ENCODE peak calls at places on chromosome 1, in six cellular contexts. D is endothelial cell of umbilical vein, H is kidney, O is pancreas, Z is AG04450, X is sigmoid colon. I is an unnamed sample. For H3K9me3, the result is how much of the 10 kb centered on the place peaks cover.

GRCh38 chr1:174999926-175000696 is at the start of gene CACYBP:
- DNase-seq in X (no peak), O (no peak), Z (no peak), D (peak), H (no peak), I (no peak)

GRCh38 chr1:179101566-179101965 is 19.7 kb downstream of the TOR3A start:
- DNase-seq in D (no peak), H (no peak), X (peak), Z (no peak), O (no peak), I (no peak)

GRCh38 chr1:184409011-184409410 is 22.2 kb downstream of the C1orf21 start:
- DNase-seq in O (no peak), X (no peak), Z (no peak), D (no peak), H (no peak), I (no peak)

GRCh38 chr1:28737245-28738137 is 751 bp downstream of the YTHDF2 start:
- DNase-seq in O (peak), H (peak), Z (no peak), D (peak), X (peak), I (peak)

GRCh38 chr1:37468037-37468436 is 6.3 kb upstream of the ZC3H12A start:
- DNase-seq in D (no peak), H (no peak), X (peak), O (no peak), Z (no peak), I (no peak)

GRCh38 chr1:33126411-33127000 is 45.6 kb downstream of the AZIN2 start:
- DNase-seq in Z (no peak), H (no peak), D (no peak), X (no peak), O (no peak), I (no peak)

GRCh38 chr1:210237514-210237913 is 4.9 kb downstream of the SERTAD4 start:
- DNase-seq in X (no peak), D (no peak), O (no peak), Z (no peak), H (no peak), I (no peak)

GRCh38 chr1:155139895-155140629 is at the start of gene DPM3:
- DNase-seq in X (peak), D (peak), Z (no peak), O (peak), H (peak), I (peak)

GRCh38 chr1:205582046-205582445 is 49.8 kb downstream of the ELK4 start:
- DNase-seq in Z (no peak), H (no peak), D (no peak), O (no peak), X (peak), I (peak)

GRCh38 chr1:204274441-204274840 is 60.7 kb upstream of the GOLT1A start:
- DNase-seq in X (peak), Z (no peak), H (no peak), O (no peak), D (no peak), I (no peak)

GRCh38 chr1:26405281-26405915 is 5.2 kb upstream of the LIN28A start:
- DNase-seq in O (no peak), X (no peak), D (no peak), Z (no peak), H (no peak), I (peak)

GRCh38 chr1:183129921-183130675 is 56.0 kb upstream of the LAMC2 start:
- DNase-seq in H (no peak), Z (no peak), O (no peak), X (peak), D (no peak), I (no peak)

GRCh38 chr1:89198500-89199072 is at the start of gene GBP4:
- DNase-seq in H (peak), Z (no peak), O (no peak), D (peak), X (peak), I (no peak)

GRCh38 chr1:5916572-5917280 is 75.5 kb downstream of the NPHP4 start:
- DNase-seq in D (no peak), H (no peak), X (no peak), Z (no peak), O (no peak), I (peak)

GRCh38 chr1:88691540-88691939 is 7.5 kb downstream of the PKN2 start:
- DNase-seq in O (no peak), H (no peak), D (no peak), Z (no peak), X (no peak), I (no peak)

GRCh38 chr1:30633294-30633693 is 90.1 kb downstream of the MATN1 start:
- DNase-seq in X (no peak), Z (no peak), D (no peak), O (no peak), H (no peak), I (no peak)

GRCh38 chr1:201713093-201713810 is 115.7 kb upstream of the IPO9 start:
- DNase-seq in X (peak), O (peak), D (peak), H (peak), Z (peak), I (no peak)

GRCh38 chr1:9201421-9202239 is 32.9 kb upstream of the H6PD start:
- DNase-seq in X (peak), D (peak), H (no peak), Z (no peak), O (no peak), I (peak)

GRCh38 chr1:38097256-38097655 is 50.7 kb upstream of the POU3F1 start:
- DNase-seq in Z (no peak), H (no peak), O (no peak), D (no peak), X (no peak), I (no peak)

GRCh38 chr1:43348809-43349593 is 9.8 kb upstream of the CDC20 start:
- DNase-seq in O (peak), D (peak), Z (no peak), H (peak), X (peak), I (peak)

GRCh38 chr1:8004803-8005573 is 21.1 kb downstream of the ERRFI1 start:
- DNase-seq in O (peak), X (peak), D (peak), H (peak), Z (peak), I (peak)

GRCh38 chr1:169595764-169596711 is 9.8 kb upstream of the F5 start:
- DNase-seq in O (no peak), H (no peak), X (no peak), Z (no peak), D (peak), I (no peak)

GRCh38 chr1:47785561-47786271 is 211.5 kb downstream of the TRABD2B start:
- DNase-seq in D (no peak), Z (no peak), X (no peak), O (no peak), H (no peak), I (peak)

GRCh38 chr1:6776389-6776788 is 8.9 kb upstream of the CAMTA1 start:
- DNase-seq in D (no peak), H (no peak), O (no peak), Z (no peak), X (no peak), I (no peak)

GRCh38 chr1:40305451-40305850 is 11.6 kb downstream of the COL9A2 start:
- DNase-seq in X (no peak), H (no peak), O (no peak), D (no peak), Z (no peak), I (peak)

GRCh38 chr1:64234714-64235113 is 31.3 kb downstream of the UBE2U start:
- DNase-seq in O (no peak), D (no peak), X (no peak), Z (no peak), H (no peak), I (no peak)

GRCh38 chr1:121516279-121516967 is 331.6 kb downstream of the SRGAP2C start:
- DNase-seq in X (no peak), Z (no peak), O (no peak), D (no peak), H (no peak), I (no peak)

DNA sequence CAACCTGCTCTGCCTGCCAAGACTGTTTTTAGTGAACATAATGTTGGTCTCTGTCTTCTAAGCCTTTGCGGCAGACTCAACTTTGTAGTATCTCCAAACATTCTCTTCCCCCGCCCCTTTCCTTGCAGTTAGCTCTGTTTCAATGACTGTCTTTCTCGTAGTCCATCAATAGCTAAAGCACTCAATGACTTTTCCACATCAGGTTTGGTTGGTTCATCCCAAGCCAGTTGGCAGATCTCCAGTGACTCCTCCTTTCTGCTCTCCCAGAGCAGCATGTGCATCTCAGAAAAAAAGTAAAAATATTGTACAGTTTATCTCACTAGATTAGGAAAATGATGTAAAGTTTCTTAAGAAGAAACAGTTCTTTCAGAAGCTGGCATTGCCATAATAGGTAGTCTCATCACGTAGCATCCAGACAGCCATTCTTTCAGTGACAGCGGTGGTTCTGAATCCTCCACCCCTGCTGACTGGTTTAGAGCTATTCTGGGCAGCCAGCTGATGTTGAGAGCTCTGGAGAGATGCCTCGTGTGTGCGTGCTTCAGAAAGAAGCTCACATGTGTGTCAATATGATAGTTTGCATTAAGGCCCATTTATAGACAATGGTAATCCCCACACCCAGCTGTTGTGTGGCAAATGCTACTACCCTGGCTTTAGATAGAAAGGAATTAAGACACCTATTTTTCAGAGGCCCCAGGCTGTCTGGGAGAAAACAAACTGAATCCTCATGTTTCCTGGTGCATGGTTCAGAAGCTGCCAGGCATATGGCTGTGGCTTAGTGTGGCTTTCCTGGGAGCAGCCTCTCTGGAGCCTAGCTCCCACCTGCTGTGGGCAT is 53.2 kb downstream of the CNN3 start:
- DNase-seq in D (no peak), Z (no peak), H (no peak), O (no peak), X (no peak), I (peak)
- H3K27ac ChIP-seq in D (no peak), Z (no peak), H (no peak), O (no peak), X (peak), I (peak)

DNA sequence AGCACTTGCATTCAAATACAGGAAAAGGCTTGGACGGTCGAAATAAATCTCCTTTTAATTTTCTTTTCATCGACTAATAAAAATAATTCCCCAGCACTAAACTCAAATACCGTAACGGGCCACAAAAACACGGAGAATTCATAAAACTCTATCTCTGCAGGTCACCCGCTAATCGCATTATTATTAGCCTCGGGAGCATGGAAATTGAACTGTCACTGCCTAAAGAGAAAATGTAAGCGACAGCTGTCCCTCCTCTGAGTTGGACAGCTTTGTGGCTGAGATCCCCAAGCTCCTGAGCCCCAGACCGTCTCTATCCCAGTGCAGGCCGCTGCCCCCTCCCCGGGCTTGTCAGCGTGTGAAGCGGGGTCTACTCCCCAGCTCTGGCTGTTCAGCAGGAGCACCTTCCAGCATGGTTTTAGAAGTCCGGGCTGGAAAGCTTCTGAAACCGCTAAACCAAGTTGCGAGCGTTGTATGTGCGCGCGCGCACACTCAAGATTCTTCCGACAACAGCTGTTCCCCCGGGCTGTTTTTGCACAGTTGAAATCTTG is 1.8 kb downstream of the TBX15 start:
- DNase-seq in Z (no peak), O (no peak), H (no peak), X (no peak), D (no peak), I (no peak)
- H3K9me3 ChIP-seq in Z (under half), O (under half), H (under half), X (under half), D (under half), I (under half)

DNA sequence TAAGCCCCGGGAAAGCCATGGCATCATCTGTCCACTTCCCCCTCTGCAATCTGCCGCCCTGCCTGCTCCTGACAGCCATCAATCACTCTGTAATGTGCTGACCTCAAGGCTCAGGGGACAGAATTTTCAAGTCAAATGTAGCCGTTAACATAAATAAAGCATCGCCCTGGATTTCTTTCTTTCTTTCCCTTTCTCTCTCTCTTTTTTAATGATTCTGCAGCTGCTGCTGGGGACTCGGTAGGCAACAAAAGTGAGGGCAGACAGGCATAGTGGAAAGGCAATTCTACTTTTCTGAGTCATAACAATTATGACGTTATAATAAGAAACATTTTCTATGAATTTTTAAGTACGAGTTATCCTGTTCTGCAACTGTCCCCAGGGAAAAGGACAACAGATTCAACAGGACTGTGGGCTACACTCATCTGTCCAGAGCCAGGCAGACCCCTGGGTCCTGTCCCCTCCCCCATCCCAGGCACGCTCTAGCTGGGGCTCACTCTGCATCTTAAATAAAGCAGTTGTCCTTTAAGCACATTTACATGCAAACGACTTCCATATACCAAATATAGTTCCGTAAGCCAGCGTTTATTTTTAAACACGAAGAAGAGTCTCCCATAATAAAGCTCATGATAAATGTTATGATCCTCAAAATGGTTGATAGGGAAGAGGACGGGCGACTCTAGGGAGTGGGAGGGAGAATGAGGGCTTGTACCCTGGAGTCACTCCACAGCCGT is 78.6 kb downstream of the SSBP3 start:
- DNase-seq in X (no peak), O (no peak), D (peak), Z (no peak), H (no peak), I (peak)
- H3K27ac ChIP-seq in X (peak), O (no peak), D (peak), Z (peak), H (peak), I (peak)

GRCh38 chr1:2931722-2932401 is 89.4 kb upstream of the ACTRT2 start:
- DNase-seq in D (no peak), Z (no peak), X (no peak), H (peak), O (no peak), I (no peak)
- H3K9me3 ChIP-seq in D (under half), Z (half or more), X (under half), H (under half), O (under half), I (under half)

DNA sequence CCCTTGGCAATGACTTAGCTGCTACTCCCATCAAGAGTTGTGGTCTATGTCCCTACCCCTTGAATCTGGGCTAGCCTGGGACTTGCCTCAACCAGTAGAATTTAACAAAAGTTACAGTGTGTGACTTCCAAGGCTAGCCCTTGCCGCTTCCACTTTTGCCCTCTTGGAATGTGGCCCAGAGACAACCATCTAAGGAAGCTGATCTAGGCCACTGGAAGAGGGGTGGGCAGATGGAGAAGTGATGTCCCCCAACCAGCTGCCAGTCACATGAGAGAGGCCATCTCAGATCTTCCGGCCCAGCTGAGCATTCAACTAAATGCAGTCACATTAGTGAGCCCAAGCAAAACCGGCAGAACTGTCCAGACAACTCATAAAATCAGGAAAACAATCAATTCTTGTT is 115.1 kb downstream of the TOMM20 start:
- DNase-seq in Z (no peak), D (no peak), O (no peak), H (no peak), X (no peak), I (no peak)
- H3K27ac ChIP-seq in Z (no peak), D (no peak), O (no peak), H (no peak), X (no peak), I (no peak)

DNA sequence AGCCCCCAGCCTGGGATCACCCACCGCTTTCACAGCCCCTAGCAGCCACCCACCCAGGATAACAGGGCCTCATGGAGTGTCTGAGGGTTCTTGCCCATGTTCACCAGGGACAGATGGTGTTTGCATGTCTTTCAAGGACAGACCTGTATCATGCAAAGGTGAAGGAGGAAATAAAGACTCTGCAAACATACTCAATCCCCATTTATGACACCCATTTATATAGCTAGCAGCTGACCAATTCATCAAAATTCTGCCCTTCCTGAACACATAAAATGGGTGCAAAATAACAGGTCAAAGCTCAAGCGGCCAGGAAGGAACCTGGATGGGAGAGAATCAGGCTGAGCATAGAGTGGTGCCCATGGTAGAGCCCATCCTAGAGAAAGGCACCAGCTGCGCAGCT is 32.8 kb upstream of the LYPD8 start:
- DNase-seq in H (no peak), Z (no peak), D (no peak), X (no peak), O (no peak), I (no peak)
- H3K9me3 ChIP-seq in H (under half), Z (under half), D (under half), X (under half), O (under half), I (under half)